ENCODE peak calls at places on chromosome 1, in eight cellular contexts. One of them, this sample, is unnamed.

GRCh38 chr1:48853006-48853405 is 76.3 kb upstream of the BEND5 start:
- DNase-seq in sigmoid colon: no peak
- DNase-seq in thyroid gland: no peak
- DNase-seq in transverse colon: no peak
- DNase-seq in A549: peak; percentile 56
- DNase-seq in Peyer's patch: no peak
- DNase-seq in stomach: no peak
- DNase-seq in prostate gland: no peak
- DNase-seq in this sample: no peak

GRCh38 chr1:35261412-35262120 is 6.9 kb upstream of the ZMYM4 start:
- DNase-seq in prostate gland: peak; percentile 54
- DNase-seq in thyroid gland: no peak
- DNase-seq in sigmoid colon: no peak
- DNase-seq in Peyer's patch: no peak
- DNase-seq in A549: no peak
- DNase-seq in transverse colon: no peak
- DNase-seq in stomach: no peak
- DNase-seq in this sample: peak; percentile 42

GRCh38 chr1:150995896-150996295 is 10.8 kb downstream of the MINDY1 start:
- DNase-seq in Peyer's patch: no peak
- DNase-seq in thyroid gland: peak; percentile 73
- DNase-seq in A549: no peak
- DNase-seq in sigmoid colon: peak; percentile 80
- DNase-seq in transverse colon: no peak
- DNase-seq in prostate gland: no peak
- DNase-seq in stomach: peak; percentile 45
- DNase-seq in this sample: no peak

GRCh38 chr1:248630551-248630950 is 4.3 kb downstream of the OR2T11 start:
- DNase-seq in Peyer's patch: no peak
- DNase-seq in prostate gland: no peak
- DNase-seq in A549: no peak
- DNase-seq in thyroid gland: no peak
- DNase-seq in transverse colon: no peak
- DNase-seq in stomach: no peak
- DNase-seq in sigmoid colon: no peak
- DNase-seq in this sample: no peak

GRCh38 chr1:51663105-51663504 is 46.2 kb downstream of the OSBPL9 start:
- DNase-seq in Peyer's patch: no peak
- DNase-seq in sigmoid colon: no peak
- DNase-seq in stomach: no peak
- DNase-seq in transverse colon: no peak
- DNase-seq in thyroid gland: no peak
- DNase-seq in A549: no peak
- DNase-seq in prostate gland: no peak
- DNase-seq in this sample: no peak

GRCh38 chr1:21123287-21123961 is 53.3 kb downstream of the EIF4G3 start:
- DNase-seq in stomach: no peak
- DNase-seq in Peyer's patch: no peak
- DNase-seq in thyroid gland: no peak
- DNase-seq in A549: no peak
- DNase-seq in transverse colon: no peak
- DNase-seq in sigmoid colon: no peak
- DNase-seq in prostate gland: no peak
- DNase-seq in this sample: no peak

GRCh38 chr1:181208076-181208475 is 119.6 kb downstream of the IER5 start:
- DNase-seq in stomach: no peak
- DNase-seq in sigmoid colon: no peak
- DNase-seq in transverse colon: no peak
- DNase-seq in thyroid gland: no peak
- DNase-seq in A549: no peak
- DNase-seq in Peyer's patch: no peak
- DNase-seq in prostate gland: no peak
- DNase-seq in this sample: no peak

GRCh38 chr1:178607718-178608408 is 95.0 kb downstream of the TEX35 start:
- DNase-seq in transverse colon: no peak
- DNase-seq in prostate gland: no peak
- DNase-seq in thyroid gland: no peak
- DNase-seq in A549: no peak
- DNase-seq in stomach: no peak
- DNase-seq in sigmoid colon: no peak
- DNase-seq in Peyer's patch: no peak
- DNase-seq in this sample: no peak

GRCh38 chr1:200207711-200208126 is 180.2 kb downstream of the NR5A2 start:
- DNase-seq in thyroid gland: no peak
- DNase-seq in sigmoid colon: no peak
- DNase-seq in Peyer's patch: no peak
- DNase-seq in stomach: no peak
- DNase-seq in A549: no peak
- DNase-seq in prostate gland: no peak
- DNase-seq in transverse colon: no peak
- DNase-seq in this sample: no peak

GRCh38 chr1:19066248-19066873 is 109.9 kb upstream of the IFFO2 start:
- DNase-seq in transverse colon: peak; percentile 33
- DNase-seq in thyroid gland: peak; percentile 78
- DNase-seq in Peyer's patch: no peak
- DNase-seq in A549: no peak
- DNase-seq in prostate gland: peak; percentile 68
- DNase-seq in sigmoid colon: no peak
- DNase-seq in stomach: no peak
- DNase-seq in this sample: no peak

GRCh38 chr1:14403961-14404645 is 194.4 kb upstream of the KAZN start:
- DNase-seq in stomach: no peak
- DNase-seq in A549: no peak
- DNase-seq in prostate gland: no peak
- DNase-seq in Peyer's patch: no peak
- DNase-seq in thyroid gland: no peak
- DNase-seq in transverse colon: peak; percentile 58
- DNase-seq in sigmoid colon: no peak
- DNase-seq in this sample: no peak

GRCh38 chr1:32071758-32072621 is 749 bp upstream of the TMEM39B start:
- DNase-seq in thyroid gland: no peak
- DNase-seq in sigmoid colon: no peak
- DNase-seq in stomach: no peak
- DNase-seq in A549: no peak
- DNase-seq in prostate gland: no peak
- DNase-seq in transverse colon: no peak
- DNase-seq in Peyer's patch: no peak
- DNase-seq in this sample: no peak

GRCh38 chr1:96059736-96060135 is 661.8 kb upstream of the PTBP2 start:
- DNase-seq in thyroid gland: no peak
- DNase-seq in A549: no peak
- DNase-seq in Peyer's patch: no peak
- DNase-seq in prostate gland: no peak
- DNase-seq in transverse colon: no peak
- DNase-seq in stomach: no peak
- DNase-seq in sigmoid colon: no peak
- DNase-seq in this sample: no peak

GRCh38 chr1:12482999-12483398 is 135.0 kb downstream of the DHRS3 start:
- DNase-seq in thyroid gland: no peak
- DNase-seq in prostate gland: no peak
- DNase-seq in transverse colon: no peak
- DNase-seq in stomach: no peak
- DNase-seq in sigmoid colon: no peak
- DNase-seq in A549: no peak
- DNase-seq in Peyer's patch: no peak
- DNase-seq in this sample: no peak

GRCh38 chr1:87834941-87835340 is 506.3 kb downstream of the LMO4 start:
- DNase-seq in thyroid gland: no peak
- DNase-seq in A549: no peak
- DNase-seq in Peyer's patch: no peak
- DNase-seq in transverse colon: no peak
- DNase-seq in stomach: no peak
- DNase-seq in prostate gland: no peak
- DNase-seq in sigmoid colon: no peak
- DNase-seq in this sample: no peak

GRCh38 chr1:18712254-18712605 is 81.6 kb downstream of the PAX7 start:
- DNase-seq in transverse colon: no peak
- DNase-seq in stomach: no peak
- DNase-seq in A549: no peak
- DNase-seq in thyroid gland: no peak
- DNase-seq in sigmoid colon: no peak
- DNase-seq in prostate gland: no peak
- DNase-seq in Peyer's patch: no peak
- DNase-seq in this sample: no peak

GRCh38 chr1:68594851-68595250 is 98.0 kb upstream of the DEPDC1 start:
- DNase-seq in sigmoid colon: no peak
- DNase-seq in prostate gland: no peak
- DNase-seq in stomach: no peak
- DNase-seq in A549: no peak
- DNase-seq in thyroid gland: no peak
- DNase-seq in Peyer's patch: no peak
- DNase-seq in transverse colon: no peak
- DNase-seq in this sample: no peak

GRCh38 chr1:212002536-212002935 is 32.8 kb downstream of the INTS7 start:
- DNase-seq in A549: no peak
- DNase-seq in prostate gland: no peak
- DNase-seq in sigmoid colon: no peak
- DNase-seq in transverse colon: no peak
- DNase-seq in thyroid gland: no peak
- DNase-seq in Peyer's patch: no peak
- DNase-seq in stomach: no peak
- DNase-seq in this sample: no peak

GRCh38 chr1:53114581-53115400 is 27.6 kb downstream of the SLC1A7 start:
- DNase-seq in prostate gland: no peak
- DNase-seq in thyroid gland: no peak
- DNase-seq in Peyer's patch: no peak
- DNase-seq in transverse colon: no peak
- DNase-seq in sigmoid colon: no peak
- DNase-seq in A549: no peak
- DNase-seq in stomach: no peak
- DNase-seq in this sample: no peak

GRCh38 chr1:195745170-195746009 is 862.9 kb downstream of the KCNT2 start:
- DNase-seq in Peyer's patch: no peak
- DNase-seq in sigmoid colon: no peak
- DNase-seq in transverse colon: no peak
- DNase-seq in stomach: no peak
- DNase-seq in A549: no peak
- DNase-seq in prostate gland: no peak
- DNase-seq in thyroid gland: no peak
- DNase-seq in this sample: no peak

GRCh38 chr1:114037952-114038867 is 58.9 kb downstream of the OLFML3 start:
- DNase-seq in stomach: no peak
- DNase-seq in thyroid gland: no peak
- DNase-seq in Peyer's patch: no peak
- DNase-seq in sigmoid colon: no peak
- DNase-seq in A549: no peak
- DNase-seq in prostate gland: no peak
- DNase-seq in transverse colon: no peak
- DNase-seq in this sample: no peak

GRCh38 chr1:44594353-44594752 is 79.9 kb downstream of the TMEM53 start:
- DNase-seq in transverse colon: no peak
- DNase-seq in stomach: no peak
- DNase-seq in thyroid gland: no peak
- DNase-seq in Peyer's patch: no peak
- DNase-seq in sigmoid colon: no peak
- DNase-seq in prostate gland: no peak
- DNase-seq in A549: no peak
- DNase-seq in this sample: no peak

GRCh38 chr1:44594871-44595735 is 79.2 kb downstream of the TMEM53 start:
- DNase-seq in stomach: peak; percentile 84
- DNase-seq in sigmoid colon: peak; percentile 82
- DNase-seq in transverse colon: peak; percentile 85
- DNase-seq in thyroid gland: peak; percentile 69
- DNase-seq in A549: peak; percentile 47
- DNase-seq in Peyer's patch: peak; percentile 92
- DNase-seq in prostate gland: peak; percentile 69
- DNase-seq in this sample: peak; percentile 28

GRCh38 chr1:44592208-44593145 is 81.8 kb downstream of the TMEM53 start:
- DNase-seq in Peyer's patch: no peak
- DNase-seq in prostate gland: no peak
- DNase-seq in transverse colon: no peak
- DNase-seq in thyroid gland: no peak
- DNase-seq in stomach: no peak
- DNase-seq in A549: no peak
- DNase-seq in sigmoid colon: no peak
- DNase-seq in this sample: no peak

GRCh38 chr1:44596511-44596910 is 77.8 kb downstream of the TMEM53 start:
- DNase-seq in thyroid gland: no peak
- DNase-seq in transverse colon: no peak
- DNase-seq in stomach: no peak
- DNase-seq in A549: no peak
- DNase-seq in sigmoid colon: no peak
- DNase-seq in Peyer's patch: no peak
- DNase-seq in prostate gland: no peak
- DNase-seq in this sample: no peak
- H3K27ac ChIP-seq in thyroid gland: no peak overlapping the region
- H3K27ac ChIP-seq in transverse colon: no peak overlapping the region
- H3K27ac ChIP-seq in stomach: no peak overlapping the region
- H3K27ac ChIP-seq in A549: no peak overlapping the region
- H3K27ac ChIP-seq in sigmoid colon: no peak overlapping the region
- H3K27ac ChIP-seq in Peyer's patch: no peak overlapping the region
- H3K27ac ChIP-seq in prostate gland: no peak overlapping the region
- H3K27ac ChIP-seq in this sample: no peak overlapping the region

DNA sequence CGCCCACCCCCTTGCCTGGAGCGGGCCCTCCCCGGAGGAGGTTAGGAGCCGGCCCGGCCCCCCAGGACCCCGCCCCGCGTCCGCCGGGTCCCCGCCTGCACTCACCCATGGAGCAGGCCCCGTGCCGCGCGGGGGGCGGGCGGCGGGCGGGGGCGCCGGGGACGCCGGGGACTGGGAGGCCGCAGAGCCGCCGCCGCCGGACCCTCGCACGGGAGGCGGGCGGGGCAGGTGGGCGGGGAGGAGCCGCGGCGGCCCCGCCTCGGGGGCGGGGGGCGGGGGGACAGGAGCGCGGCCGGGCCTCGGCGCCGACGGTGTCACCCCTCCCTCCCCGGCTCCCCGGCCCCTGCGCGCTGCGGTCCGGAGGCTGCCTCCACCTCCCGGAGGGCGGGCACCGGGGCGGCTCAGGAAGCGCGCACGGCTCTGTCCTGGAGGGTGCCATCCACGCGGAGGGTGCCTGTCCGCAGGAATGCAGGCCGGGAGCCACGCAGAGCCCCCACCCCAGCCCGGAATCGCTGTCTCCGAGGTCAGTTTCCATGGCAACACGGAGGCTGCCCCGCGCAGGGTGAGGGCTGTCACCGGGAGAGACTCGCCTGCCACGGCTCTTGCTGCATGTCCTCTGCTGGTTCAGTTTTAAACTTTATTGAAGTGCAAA is 5.9 kb upstream of the PLEKHG5 start:
- DNase-seq in thyroid gland: peak; percentile 63
- DNase-seq in Peyer's patch: no peak
- DNase-seq in transverse colon: peak; percentile 57
- DNase-seq in stomach: peak; percentile 54
- DNase-seq in A549: no peak
- DNase-seq in sigmoid colon: no peak
- DNase-seq in prostate gland: peak; percentile 45
- DNase-seq in this sample: no peak
- TF ChIP-seq POLR2A in thyroid gland: no peak
- TF ChIP-seq POLR2A in Peyer's patch: no peak
- TF ChIP-seq POLR2A in transverse colon: no peak
- TF ChIP-seq POLR2A in stomach: no peak
- TF ChIP-seq POLR2A in A549: peak; percentile 18
- TF ChIP-seq POLR2A in sigmoid colon: no peak
- TF ChIP-seq POLR2A in prostate gland: peak; percentile 7
- TF ChIP-seq POLR2A in this sample: no peak

GRCh38 chr1:63322248-63322943 is at the start of gene FOXD3:
- DNase-seq in Peyer's patch: peak; percentile 65
- DNase-seq in sigmoid colon: peak; percentile 85
- DNase-seq in stomach: peak; percentile 71
- DNase-seq in thyroid gland: peak; percentile 60
- DNase-seq in A549: peak; percentile 74
- DNase-seq in prostate gland: peak; percentile 53
- DNase-seq in transverse colon: peak; percentile 71
- DNase-seq in this sample: peak; percentile 50
- H3K27ac ChIP-seq in Peyer's patch: no peak within 1 kb of the TSS
- H3K27ac ChIP-seq in sigmoid colon: peak within 1 kb of the TSS; percentile 54
- H3K27ac ChIP-seq in stomach: no peak within 1 kb of the TSS
- H3K27ac ChIP-seq in thyroid gland: no peak within 1 kb of the TSS
- H3K27ac ChIP-seq in A549: peak within 1 kb of the TSS; percentile 81
- H3K27ac ChIP-seq in prostate gland: no peak within 1 kb of the TSS
- H3K27ac ChIP-seq in transverse colon: peak within 1 kb of the TSS; percentile 36
- H3K27ac ChIP-seq in this sample: no peak within 1 kb of the TSS

GRCh38 chr1:217327901-217328300 is 303.0 kb downstream of the GPATCH2 start:
- DNase-seq in sigmoid colon: no peak
- DNase-seq in transverse colon: no peak
- DNase-seq in Peyer's patch: no peak
- DNase-seq in stomach: no peak
- DNase-seq in thyroid gland: no peak
- DNase-seq in A549: no peak
- DNase-seq in prostate gland: no peak
- DNase-seq in this sample: no peak
- TF ChIP-seq POLR2A in sigmoid colon: no peak
- TF ChIP-seq POLR2A in transverse colon: no peak
- TF ChIP-seq POLR2A in Peyer's patch: no peak
- TF ChIP-seq POLR2A in stomach: no peak
- TF ChIP-seq POLR2A in thyroid gland: no peak
- TF ChIP-seq POLR2A in A549: no peak
- TF ChIP-seq POLR2A in prostate gland: no peak
- TF ChIP-seq POLR2A in this sample: no peak

This sample was measured in breast epithelium.